ENCODE peak calls at places on chromosome 1, in nine cellular contexts. U, X, Q, J, M, Z, O, L and T are unnamed samples.

GRCh38 chr1:197066719-197067456 is at the start of gene F13B:
- DNase-seq in O (no peak), X (no peak), Z (no peak), M (no peak), Q (no peak), J (no peak), U (no peak), L (no peak), T (no peak)

GRCh38 chr1:11253226-11253625 is 9.1 kb downstream of the MTOR start:
- DNase-seq in M (no peak), J (no peak), Z (no peak), L (no peak), X (no peak), O (no peak), Q (no peak), U (no peak), T (no peak)

GRCh38 chr1:47113178-47113577 is 24.1 kb upstream of the CYP4A22 start:
- DNase-seq in O (no peak), Z (no peak), J (no peak), L (no peak), U (no peak), M (no peak), X (no peak), Q (no peak), T (no peak)

GRCh38 chr1:54861070-54861761 is 25.8 kb downstream of the DHCR24 start:
- DNase-seq in M (no peak), L (no peak), J (peak; percentile 31), Z (no peak), Q (no peak), U (no peak), O (no peak), X (no peak), T (no peak)

GRCh38 chr1:154431586-154432373 is 26.6 kb downstream of the IL6R start:
- DNase-seq in L (no peak), J (no peak), O (no peak), U (no peak), Z (no peak), X (peak; percentile 96), Q (no peak), M (no peak), T (no peak)

GRCh38 chr1:100353073-100353801 is 931 bp downstream of the CDC14A start:
- DNase-seq in J (peak; percentile 62), U (peak; percentile 26), X (peak; percentile 10), M (peak; percentile 67), L (peak; percentile 49), Q (peak; percentile 83), O (peak; percentile 45), Z (peak; percentile 24), T (peak; percentile 68)

GRCh38 chr1:73947009-73947408 is 251.0 kb downstream of the LRRIQ3 start:
- DNase-seq in J (peak; percentile 37), U (no peak), M (no peak), L (no peak), Q (no peak), Z (no peak), X (no peak), O (no peak), T (no peak)

GRCh38 chr1:211920141-211920572 is 89.6 kb upstream of the LPGAT1 start:
- DNase-seq in Q (no peak), U (no peak), Z (no peak), M (no peak), L (no peak), O (no peak), X (no peak), J (peak; percentile 79), T (no peak)

GRCh38 chr1:157969693-157970485 is 23.6 kb upstream of the KIRREL1 start:
- DNase-seq in J (no peak), L (peak; percentile 74), X (peak; percentile 88), Z (peak; percentile 32), O (no peak), M (no peak), Q (peak; percentile 72), U (peak; percentile 72), T (peak; percentile 58)

GRCh38 chr1:35184495-35185199 is 8.3 kb downstream of the SFPQ start:
- DNase-seq in Z (no peak), J (no peak), Q (no peak), X (no peak), M (no peak), L (no peak), U (no peak), O (no peak), T (no peak)

GRCh38 chr1:19466112-19466561 is 19.2 kb downstream of the CAPZB start:
- DNase-seq in M (no peak), U (no peak), Q (no peak), O (no peak), L (no peak), J (peak; percentile 55), Z (no peak), X (no peak), T (no peak)

GRCh38 chr1:110174961-110175360 is 24.7 kb downstream of the SLC6A17 start:
- DNase-seq in Z (no peak), O (no peak), J (no peak), U (no peak), L (no peak), M (no peak), Q (no peak), X (no peak), T (no peak)

DNA sequence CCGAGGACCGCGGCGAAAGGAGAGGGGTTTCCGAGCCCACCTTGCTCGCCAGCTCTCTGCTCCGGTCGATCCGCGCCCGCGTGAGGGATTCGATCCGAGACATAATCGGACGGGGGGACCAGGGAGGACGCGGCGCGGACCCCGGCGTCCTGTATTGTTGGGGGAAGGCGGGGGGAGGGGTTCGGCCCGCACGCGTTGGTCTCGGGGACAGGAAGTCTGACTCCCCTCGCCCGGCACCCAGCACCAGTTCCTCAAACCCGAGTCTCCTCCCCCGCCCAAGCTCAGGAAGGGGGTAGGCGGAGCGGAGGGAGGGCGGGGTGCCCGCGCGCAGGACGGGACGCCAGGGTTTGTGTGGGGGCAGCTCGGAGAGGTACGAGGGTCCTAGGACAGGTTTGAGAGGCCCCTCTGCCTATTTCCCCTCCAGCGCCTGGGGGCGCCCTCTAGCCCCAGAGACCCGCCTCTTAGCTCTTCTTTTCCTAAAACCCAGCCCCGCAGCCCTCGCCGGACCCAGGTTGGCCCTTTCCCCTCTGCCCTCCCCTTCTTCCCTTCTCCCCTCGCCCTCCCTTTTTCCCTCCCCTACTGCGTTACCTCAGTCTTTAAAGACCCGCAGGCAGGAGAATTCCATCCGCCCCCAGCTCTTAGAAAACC is at the start of gene ARHGEF2:
- DNase-seq in Z (peak; percentile 46), U (peak; percentile 74), X (peak; percentile 66), M (peak; percentile 91), Q (peak; percentile 95), J (peak; percentile 78), L (peak; percentile 92), O (peak; percentile 84), T (peak; percentile 70)
- TF ChIP-seq CTCF in Z (peak; percentile 58), U (no peak), X (no peak), M (peak; percentile 39), Q (peak; percentile 66), J (no peak), L (peak; percentile 75), O (no peak), T (no peak)

GRCh38 chr1:77682442-77683141 is at the start of gene ZZZ3:
- DNase-seq in O (peak; percentile 92), Z (peak; percentile 85), U (peak; percentile 91), X (peak; percentile 94), Q (peak; percentile 96), J (peak; percentile 90), M (peak; percentile 95), L (peak; percentile 89), T (peak; percentile 95)
- TF ChIP-seq CTCF in O (no peak), Z (no peak), U (no peak), X (no peak), Q (no peak), J (no peak), M (peak; percentile 15), L (peak; percentile 12), T (no peak)

DNA sequence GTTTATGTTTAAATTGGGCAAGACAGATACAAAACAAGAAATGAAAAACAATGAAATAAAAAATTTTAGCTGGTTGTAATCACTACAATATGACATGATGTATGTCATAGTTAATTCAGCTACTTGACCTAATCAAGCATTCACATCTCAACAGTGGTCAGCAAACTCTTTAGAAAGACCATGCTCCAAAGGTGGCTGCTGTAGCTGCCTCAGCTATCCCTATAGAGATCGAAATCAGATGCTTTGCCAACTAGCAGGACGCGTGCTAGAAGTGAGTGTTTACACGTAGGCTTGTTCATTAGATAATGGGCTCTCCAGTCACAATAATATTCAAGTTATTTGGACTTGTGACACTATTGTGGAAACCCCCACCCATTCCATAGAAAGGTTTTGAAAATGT is 25.9 kb downstream of the RGS5 start:
- DNase-seq in L (no peak), Z (no peak), J (no peak), M (no peak), X (no peak), Q (no peak), U (no peak), O (no peak), T (no peak)
- TF ChIP-seq CTCF in L (no peak), Z (no peak), J (no peak), M (no peak), X (no peak), Q (no peak), U (no peak), O (no peak), T (no peak)

GRCh38 chr1:234612352-234613127 is 2.6 kb upstream of the IRF2BP2 start:
- DNase-seq in M (peak; percentile 75), L (peak; percentile 75), X (peak; percentile 99), Z (peak; percentile 51), U (no peak), Q (peak; percentile 45), J (peak; percentile 92), O (peak; percentile 72), T (peak; percentile 66)

GRCh38 chr1:234613992-234614584 is 4.1 kb upstream of the IRF2BP2 start:
- DNase-seq in O (no peak), M (no peak), J (no peak), X (no peak), Q (no peak), L (no peak), Z (no peak), U (no peak), T (no peak)

GRCh38 chr1:234611153-234611798 is 1.3 kb upstream of the IRF2BP2 start:
- DNase-seq in J (no peak), X (peak; percentile 92), Q (peak; percentile 92), M (no peak), U (no peak), O (peak; percentile 64), L (peak; percentile 96), Z (no peak), T (no peak)

GRCh38 chr1:234611799-234612351 is 1.9 kb upstream of the IRF2BP2 start:
- DNase-seq in X (no peak), J (peak; percentile 80), M (peak; percentile 66), O (peak; percentile 25), L (peak; percentile 74), U (no peak), Q (peak; percentile 48), Z (no peak), T (peak; percentile 30)

DNA sequence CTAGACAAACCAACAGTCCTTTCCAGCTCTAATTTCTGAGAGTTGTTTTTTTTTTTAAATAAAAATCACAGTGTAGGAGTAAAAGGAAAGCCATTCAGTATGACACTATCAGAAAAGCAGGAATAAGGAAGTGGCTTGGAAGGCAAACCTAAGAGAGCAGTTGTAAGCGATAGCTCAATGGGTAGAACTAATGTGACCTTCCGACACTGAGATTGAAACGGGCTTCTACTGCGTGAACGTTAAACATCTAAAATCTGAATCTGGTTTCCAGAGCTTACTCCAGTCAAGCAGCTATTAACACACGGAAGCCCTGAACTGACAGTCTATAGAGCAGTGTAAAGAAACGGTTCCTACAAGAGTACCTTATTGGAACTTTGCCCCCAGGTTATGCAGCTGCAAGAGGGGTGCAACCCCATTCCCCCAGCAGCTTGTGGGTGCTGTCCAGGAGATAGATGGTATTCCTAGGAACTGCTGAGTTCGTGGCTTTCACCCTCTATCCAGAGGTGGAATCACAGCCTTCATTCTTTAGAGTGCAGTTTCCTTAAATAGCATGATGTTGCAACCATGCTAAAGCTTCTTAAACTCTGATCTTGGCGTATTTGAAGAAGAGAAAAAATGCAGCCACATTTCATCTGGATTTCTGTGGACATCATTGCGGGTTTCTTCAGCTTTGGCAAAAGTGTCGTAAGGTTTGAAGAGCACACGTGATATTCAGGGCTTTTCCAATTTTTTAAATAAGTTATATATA is 3.3 kb upstream of the IRF2BP2 start:
- DNase-seq in U (no peak), Z (no peak), M (no peak), Q (no peak), J (no peak), X (peak; percentile 60), L (no peak), O (no peak), T (no peak)
- TF ChIP-seq CTCF in U (no peak), Z (no peak), M (no peak), Q (no peak), J (no peak), X (no peak), L (no peak), O (no peak), T (no peak)